ENCODE peak calls at places on chromosomes 12 and 14, in four cellular contexts. X, Y, F and S are unnamed samples.

GRCh38 chr12:108614639-108615038 is 16.8 kb upstream of the TMEM119 start:
- DNase-seq in X (no peak), Y (no peak), F (no peak), S (no peak)

GRCh38 chr12:38586652-38587219 is 270.2 kb downstream of the ALG10B start:
- DNase-seq in X (no peak), Y (no peak), F (no peak), S (no peak)

GRCh38 chr12:8911606-8912268 is 2.6 kb upstream of the PHC1 start:
- DNase-seq in X (no peak), Y (no peak), F (no peak), S (no peak)

GRCh38 chr12:132502149-132502881 is 12.4 kb downstream of the FBRSL1 start:
- DNase-seq in X (no peak), Y (peak), F (no peak), S (no peak)

GRCh38 chr12:11827096-11827841 is 177.8 kb downstream of the ETV6 start:
- DNase-seq in X (peak), Y (peak), F (no peak), S (no peak)

GRCh38 chr12:62694632-62695031 is 228.0 kb downstream of the MON2 start:
- DNase-seq in X (no peak), Y (no peak), F (no peak), S (no peak)

GRCh38 chr14:100679707-100680438 is 46.8 kb upstream of the DLK1 start:
- DNase-seq in X (peak), Y (no peak), F (no peak), S (peak)

GRCh38 chr12:66624806-66625205 is 54.1 kb downstream of the GRIP1 start:
- DNase-seq in X (no peak), Y (no peak), F (no peak), S (no peak)

GRCh38 chr12:66379613-66380012 is 77.3 kb downstream of the HELB start:
- DNase-seq in X (no peak), Y (no peak), F (no peak), S (no peak)

GRCh38 chr14:88195676-88196075 is 127.4 kb downstream of the KCNK10 start:
- DNase-seq in X (no peak), Y (no peak), F (peak), S (no peak)

GRCh38 chr14:102692334-102692733 is 84.9 kb upstream of the TRAF3 start:
- DNase-seq in X (no peak), Y (no peak), F (no peak), S (no peak)